ENCODE peak calls at places on chromosomes 12 and 14, in eight cellular contexts. One of them, this sample, is unnamed.
A peak's percentile ranks its signal among the peaks of the same experiment; 100 is the strongest.

GRCh38 chr14:77305696-77306095 is 15.0 kb downstream of the POMT2 start:
- DNase-seq in KBM-7: no peak
- DNase-seq in C1 segment of cervical spinal cord: peak; percentile 55
- DNase-seq in A549: no peak
- DNase-seq in activated T-helper 1 cell treated with anti-CD3 and anti-CD28 coated beads, Interleukin-12 subunit alpha, Interleukin-12 subunit beta, Interleukin-2, Interleukin-4 antibody, amounts not matched to agents 30 ng/mL and 10 ng/mL and 1 ng/mL, durations not matched to agents 14 hours and 24 hours and 36 hours: no peak
- DNase-seq in LNCaP clone FGC: no peak
- DNase-seq in NCI-H2171: no peak
- DNase-seq in NCI-H1092: no peak
- DNase-seq in this sample: peak; percentile 31

GRCh38 chr12:7555752-7556151 is 52.2 kb upstream of the CD163 start:
- DNase-seq in KBM-7: peak; percentile 77
- DNase-seq in C1 segment of cervical spinal cord: no peak
- DNase-seq in A549: no peak
- DNase-seq in activated T-helper 1 cell treated with anti-CD3 and anti-CD28 coated beads, Interleukin-12 subunit alpha, Interleukin-12 subunit beta, Interleukin-2, Interleukin-4 antibody, amounts not matched to agents 30 ng/mL and 10 ng/mL and 1 ng/mL, durations not matched to agents 14 hours and 24 hours and 36 hours: no peak
- DNase-seq in LNCaP clone FGC: no peak
- DNase-seq in NCI-H2171: no peak
- DNase-seq in NCI-H1092: no peak
- DNase-seq in this sample: no peak

GRCh38 chr12:31989571-31989970 is 30.4 kb downstream of the RESF1 start:
- DNase-seq in KBM-7: no peak
- DNase-seq in C1 segment of cervical spinal cord: no peak
- DNase-seq in A549: no peak
- DNase-seq in activated T-helper 1 cell treated with anti-CD3 and anti-CD28 coated beads, Interleukin-12 subunit alpha, Interleukin-12 subunit beta, Interleukin-2, Interleukin-4 antibody, amounts not matched to agents 30 ng/mL and 10 ng/mL and 1 ng/mL, durations not matched to agents 14 hours and 24 hours and 36 hours: no peak
- DNase-seq in LNCaP clone FGC: no peak
- DNase-seq in NCI-H2171: no peak
- DNase-seq in NCI-H1092: no peak
- DNase-seq in this sample: no peak

GRCh38 chr14:93160353-93160801 is 24.3 kb downstream of the MOAP1 start:
- DNase-seq in KBM-7: peak; percentile 37
- DNase-seq in C1 segment of cervical spinal cord: no peak
- DNase-seq in A549: peak; percentile 62
- DNase-seq in activated T-helper 1 cell treated with anti-CD3 and anti-CD28 coated beads, Interleukin-12 subunit alpha, Interleukin-12 subunit beta, Interleukin-2, Interleukin-4 antibody, amounts not matched to agents 30 ng/mL and 10 ng/mL and 1 ng/mL, durations not matched to agents 14 hours and 24 hours and 36 hours: no peak
- DNase-seq in LNCaP clone FGC: no peak
- DNase-seq in NCI-H2171: no peak
- DNase-seq in NCI-H1092: no peak
- DNase-seq in this sample: peak; percentile 49

GRCh38 chr12:47905313-47905730 is 528 bp upstream of the VDR start:
- DNase-seq in KBM-7: no peak
- DNase-seq in C1 segment of cervical spinal cord: no peak
- DNase-seq in A549: no peak
- DNase-seq in activated T-helper 1 cell treated with anti-CD3 and anti-CD28 coated beads, Interleukin-12 subunit alpha, Interleukin-12 subunit beta, Interleukin-2, Interleukin-4 antibody, amounts not matched to agents 30 ng/mL and 10 ng/mL and 1 ng/mL, durations not matched to agents 14 hours and 24 hours and 36 hours: no peak
- DNase-seq in LNCaP clone FGC: no peak
- DNase-seq in NCI-H2171: peak; percentile 12
- DNase-seq in NCI-H1092: peak; percentile 57
- DNase-seq in this sample: no peak

GRCh38 chr12:102407776-102408486 is 72.4 kb downstream of the IGF1 start:
- DNase-seq in KBM-7: no peak
- DNase-seq in C1 segment of cervical spinal cord: no peak
- DNase-seq in A549: peak; percentile 15
- DNase-seq in activated T-helper 1 cell treated with anti-CD3 and anti-CD28 coated beads, Interleukin-12 subunit alpha, Interleukin-12 subunit beta, Interleukin-2, Interleukin-4 antibody, amounts not matched to agents 30 ng/mL and 10 ng/mL and 1 ng/mL, durations not matched to agents 14 hours and 24 hours and 36 hours: no peak
- DNase-seq in LNCaP clone FGC: no peak
- DNase-seq in NCI-H2171: no peak
- DNase-seq in NCI-H1092: no peak
- DNase-seq in this sample: no peak

GRCh38 chr12:49537709-49538601 is 875 bp upstream of the KCNH3 start:
- DNase-seq in KBM-7: peak; percentile 48
- DNase-seq in C1 segment of cervical spinal cord: no peak
- DNase-seq in A549: no peak
- DNase-seq in activated T-helper 1 cell treated with anti-CD3 and anti-CD28 coated beads, Interleukin-12 subunit alpha, Interleukin-12 subunit beta, Interleukin-2, Interleukin-4 antibody, amounts not matched to agents 30 ng/mL and 10 ng/mL and 1 ng/mL, durations not matched to agents 14 hours and 24 hours and 36 hours: no peak
- DNase-seq in LNCaP clone FGC: no peak
- DNase-seq in NCI-H2171: peak; percentile 48
- DNase-seq in NCI-H1092: peak; percentile 13
- DNase-seq in this sample: no peak

GRCh38 chr12:7100239-7100638 is 8.0 kb upstream of the C1R start:
- DNase-seq in KBM-7: no peak
- DNase-seq in C1 segment of cervical spinal cord: no peak
- DNase-seq in A549: no peak
- DNase-seq in activated T-helper 1 cell treated with anti-CD3 and anti-CD28 coated beads, Interleukin-12 subunit alpha, Interleukin-12 subunit beta, Interleukin-2, Interleukin-4 antibody, amounts not matched to agents 30 ng/mL and 10 ng/mL and 1 ng/mL, durations not matched to agents 14 hours and 24 hours and 36 hours: no peak
- DNase-seq in LNCaP clone FGC: no peak
- DNase-seq in NCI-H2171: no peak
- DNase-seq in NCI-H1092: no peak
- DNase-seq in this sample: no peak

GRCh38 chr14:96173646-96174475 is 30.8 kb upstream of the BDKRB2 start:
- DNase-seq in KBM-7: no peak
- DNase-seq in C1 segment of cervical spinal cord: no peak
- DNase-seq in A549: no peak
- DNase-seq in activated T-helper 1 cell treated with anti-CD3 and anti-CD28 coated beads, Interleukin-12 subunit alpha, Interleukin-12 subunit beta, Interleukin-2, Interleukin-4 antibody, amounts not matched to agents 30 ng/mL and 10 ng/mL and 1 ng/mL, durations not matched to agents 14 hours and 24 hours and 36 hours: no peak
- DNase-seq in LNCaP clone FGC: no peak
- DNase-seq in NCI-H2171: peak; percentile 13
- DNase-seq in NCI-H1092: no peak
- DNase-seq in this sample: no peak

GRCh38 chr12:75488553-75488952 is 8.0 kb downstream of the GLIPR1 start:
- DNase-seq in KBM-7: peak; percentile 65
- DNase-seq in C1 segment of cervical spinal cord: no peak
- DNase-seq in A549: peak; percentile 59
- DNase-seq in activated T-helper 1 cell treated with anti-CD3 and anti-CD28 coated beads, Interleukin-12 subunit alpha, Interleukin-12 subunit beta, Interleukin-2, Interleukin-4 antibody, amounts not matched to agents 30 ng/mL and 10 ng/mL and 1 ng/mL, durations not matched to agents 14 hours and 24 hours and 36 hours: no peak
- DNase-seq in LNCaP clone FGC: no peak
- DNase-seq in NCI-H2171: no peak
- DNase-seq in NCI-H1092: no peak
- DNase-seq in this sample: no peak

GRCh38 chr12:32983968-32984367 is 87.4 kb upstream of the PKP2 start:
- DNase-seq in KBM-7: peak; percentile 21
- DNase-seq in C1 segment of cervical spinal cord: no peak
- DNase-seq in A549: no peak
- DNase-seq in activated T-helper 1 cell treated with anti-CD3 and anti-CD28 coated beads, Interleukin-12 subunit alpha, Interleukin-12 subunit beta, Interleukin-2, Interleukin-4 antibody, amounts not matched to agents 30 ng/mL and 10 ng/mL and 1 ng/mL, durations not matched to agents 14 hours and 24 hours and 36 hours: no peak
- DNase-seq in LNCaP clone FGC: no peak
- DNase-seq in NCI-H2171: no peak
- DNase-seq in NCI-H1092: no peak
- DNase-seq in this sample: no peak

GRCh38 chr12:75724913-75725312 is 213.5 kb upstream of the KRR1 start:
- DNase-seq in KBM-7: peak; percentile 64
- DNase-seq in C1 segment of cervical spinal cord: no peak
- DNase-seq in A549: peak; percentile 80
- DNase-seq in activated T-helper 1 cell treated with anti-CD3 and anti-CD28 coated beads, Interleukin-12 subunit alpha, Interleukin-12 subunit beta, Interleukin-2, Interleukin-4 antibody, amounts not matched to agents 30 ng/mL and 10 ng/mL and 1 ng/mL, durations not matched to agents 14 hours and 24 hours and 36 hours: no peak
- DNase-seq in LNCaP clone FGC: no peak
- DNase-seq in NCI-H2171: peak; percentile 89
- DNase-seq in NCI-H1092: peak; percentile 56
- DNase-seq in this sample: peak; percentile 99

GRCh38 chr14:69005432-69006148 is 26.5 kb upstream of the ACTN1 start:
- DNase-seq in KBM-7: no peak
- DNase-seq in C1 segment of cervical spinal cord: no peak
- DNase-seq in A549: peak; percentile 70
- DNase-seq in activated T-helper 1 cell treated with anti-CD3 and anti-CD28 coated beads, Interleukin-12 subunit alpha, Interleukin-12 subunit beta, Interleukin-2, Interleukin-4 antibody, amounts not matched to agents 30 ng/mL and 10 ng/mL and 1 ng/mL, durations not matched to agents 14 hours and 24 hours and 36 hours: no peak
- DNase-seq in LNCaP clone FGC: no peak
- DNase-seq in NCI-H2171: no peak
- DNase-seq in NCI-H1092: no peak
- DNase-seq in this sample: no peak

GRCh38 chr12:13289644-13290285 is 93.2 kb downstream of the EMP1 start:
- DNase-seq in KBM-7: no peak
- DNase-seq in C1 segment of cervical spinal cord: no peak
- DNase-seq in A549: no peak
- DNase-seq in activated T-helper 1 cell treated with anti-CD3 and anti-CD28 coated beads, Interleukin-12 subunit alpha, Interleukin-12 subunit beta, Interleukin-2, Interleukin-4 antibody, amounts not matched to agents 30 ng/mL and 10 ng/mL and 1 ng/mL, durations not matched to agents 14 hours and 24 hours and 36 hours: no peak
- DNase-seq in LNCaP clone FGC: no peak
- DNase-seq in NCI-H2171: no peak
- DNase-seq in NCI-H1092: no peak
- DNase-seq in this sample: no peak

GRCh38 chr14:98069712-98070133 is 1202.3 kb downstream of the BCL11B start:
- DNase-seq in KBM-7: no peak
- DNase-seq in C1 segment of cervical spinal cord: no peak
- DNase-seq in A549: peak; percentile 4
- DNase-seq in activated T-helper 1 cell treated with anti-CD3 and anti-CD28 coated beads, Interleukin-12 subunit alpha, Interleukin-12 subunit beta, Interleukin-2, Interleukin-4 antibody, amounts not matched to agents 30 ng/mL and 10 ng/mL and 1 ng/mL, durations not matched to agents 14 hours and 24 hours and 36 hours: no peak
- DNase-seq in LNCaP clone FGC: no peak
- DNase-seq in NCI-H2171: no peak
- DNase-seq in NCI-H1092: no peak
- DNase-seq in this sample: no peak

GRCh38 chr12:96438330-96438729 is 38.1 kb upstream of the CDK17 start:
- DNase-seq in KBM-7: no peak
- DNase-seq in C1 segment of cervical spinal cord: no peak
- DNase-seq in A549: no peak
- DNase-seq in activated T-helper 1 cell treated with anti-CD3 and anti-CD28 coated beads, Interleukin-12 subunit alpha, Interleukin-12 subunit beta, Interleukin-2, Interleukin-4 antibody, amounts not matched to agents 30 ng/mL and 10 ng/mL and 1 ng/mL, durations not matched to agents 14 hours and 24 hours and 36 hours: no peak
- DNase-seq in LNCaP clone FGC: no peak
- DNase-seq in NCI-H2171: no peak
- DNase-seq in NCI-H1092: no peak
- DNase-seq in this sample: no peak

This sample was measured in NCI-H446 treated with DMSO at 0.1 percent for 48 hours.